ENCODE peak calls at places on chromosomes 5 and 9, in six cellular contexts. One of them, this sample, is unnamed.

GRCh38 chr5:95773325-95774059 is 42.4 kb downstream of the RHOBTB3 start:
- DNase-seq in gastrocnemius medialis: no peak
- DNase-seq in kidney: no peak
- DNase-seq in MCF 10A: peak; percentile 83
- DNase-seq in fibroblast of the aortic adventitia: peak; percentile 60
- DNase-seq in mesothelial cell of epicardium: no peak
- DNase-seq in this sample: no peak

GRCh38 chr9:6909186-6909585 is 151.4 kb downstream of the KDM4C start:
- DNase-seq in gastrocnemius medialis: no peak
- DNase-seq in kidney: no peak
- DNase-seq in MCF 10A: no peak
- DNase-seq in fibroblast of the aortic adventitia: no peak
- DNase-seq in mesothelial cell of epicardium: no peak
- DNase-seq in this sample: no peak

GRCh38 chr9:134477342-134477925 is 151.2 kb downstream of the RXRA start:
- DNase-seq in gastrocnemius medialis: no peak
- DNase-seq in kidney: no peak
- DNase-seq in MCF 10A: no peak
- DNase-seq in fibroblast of the aortic adventitia: no peak
- DNase-seq in mesothelial cell of epicardium: no peak
- DNase-seq in this sample: no peak

GRCh38 chr5:57684299-57684702 is 201.7 kb upstream of the ACTBL2 start:
- DNase-seq in gastrocnemius medialis: no peak
- DNase-seq in kidney: no peak
- DNase-seq in MCF 10A: peak; percentile 69
- DNase-seq in fibroblast of the aortic adventitia: no peak
- DNase-seq in mesothelial cell of epicardium: no peak
- DNase-seq in this sample: no peak

GRCh38 chr5:33317271-33317670 is 123.5 kb upstream of the TARS1 start:
- DNase-seq in gastrocnemius medialis: no peak
- DNase-seq in kidney: no peak
- DNase-seq in MCF 10A: no peak
- DNase-seq in fibroblast of the aortic adventitia: peak; percentile 59
- DNase-seq in mesothelial cell of epicardium: no peak
- DNase-seq in this sample: no peak

GRCh38 chr9:101418518-101419111 is 17.0 kb downstream of the ALDOB start:
- DNase-seq in gastrocnemius medialis: no peak
- DNase-seq in kidney: no peak
- DNase-seq in MCF 10A: no peak
- DNase-seq in fibroblast of the aortic adventitia: peak; percentile 25
- DNase-seq in mesothelial cell of epicardium: no peak
- DNase-seq in this sample: no peak

GRCh38 chr5:123610665-123611406 is 98.9 kb downstream of the CSNK1G3 start:
- DNase-seq in gastrocnemius medialis: no peak
- DNase-seq in kidney: no peak
- DNase-seq in MCF 10A: peak; percentile 76
- DNase-seq in fibroblast of the aortic adventitia: peak; percentile 87
- DNase-seq in mesothelial cell of epicardium: no peak
- DNase-seq in this sample: no peak

GRCh38 chr5:56527174-56527573 is 288.2 kb upstream of the MAP3K1 start:
- DNase-seq in gastrocnemius medialis: no peak
- DNase-seq in kidney: peak; percentile 78
- DNase-seq in MCF 10A: peak; percentile 45
- DNase-seq in fibroblast of the aortic adventitia: no peak
- DNase-seq in mesothelial cell of epicardium: no peak
- DNase-seq in this sample: no peak

GRCh38 chr9:100309992-100310391 is 42.8 kb downstream of the TEX10 start:
- DNase-seq in gastrocnemius medialis: no peak
- DNase-seq in kidney: no peak
- DNase-seq in MCF 10A: no peak
- DNase-seq in fibroblast of the aortic adventitia: peak; percentile 65
- DNase-seq in mesothelial cell of epicardium: no peak
- DNase-seq in this sample: no peak

GRCh38 chr9:503881-504852 is 289.5 kb downstream of the DOCK8 start:
- DNase-seq in gastrocnemius medialis: peak; percentile 64
- DNase-seq in kidney: peak; percentile 90
- DNase-seq in MCF 10A: peak; percentile 82
- DNase-seq in fibroblast of the aortic adventitia: peak; percentile 30
- DNase-seq in mesothelial cell of epicardium: peak; percentile 64
- DNase-seq in this sample: peak; percentile 83

GRCh38 chr9:128120061-128120740 is 7.3 kb downstream of the PTGES2 start:
- DNase-seq in gastrocnemius medialis: peak; percentile 23
- DNase-seq in kidney: peak; percentile 71
- DNase-seq in MCF 10A: no peak
- DNase-seq in fibroblast of the aortic adventitia: no peak
- DNase-seq in mesothelial cell of epicardium: no peak
- DNase-seq in this sample: no peak

GRCh38 chr9:83027153-83027867 is 35.6 kb downstream of the RASEF start:
- DNase-seq in gastrocnemius medialis: no peak
- DNase-seq in kidney: no peak
- DNase-seq in MCF 10A: peak; percentile 84
- DNase-seq in fibroblast of the aortic adventitia: peak; percentile 58
- DNase-seq in mesothelial cell of epicardium: no peak
- DNase-seq in this sample: no peak

GRCh38 chr9:87479801-87480201 is 17.9 kb upstream of the DAPK1 start:
- DNase-seq in gastrocnemius medialis: no peak
- DNase-seq in kidney: no peak
- DNase-seq in MCF 10A: no peak
- DNase-seq in fibroblast of the aortic adventitia: no peak
- DNase-seq in mesothelial cell of epicardium: no peak
- DNase-seq in this sample: no peak

GRCh38 chr9:95511232-95511951 is 5.4 kb downstream of the PTCH1 start:
- DNase-seq in gastrocnemius medialis: peak; percentile 40
- DNase-seq in kidney: peak; percentile 94
- DNase-seq in MCF 10A: peak; percentile 67
- DNase-seq in fibroblast of the aortic adventitia: peak; percentile 70
- DNase-seq in mesothelial cell of epicardium: peak; percentile 64
- DNase-seq in this sample: no peak

GRCh38 chr9:112224401-112225289 is 49.5 kb upstream of the SUSD1 start:
- DNase-seq in gastrocnemius medialis: no peak
- DNase-seq in kidney: no peak
- DNase-seq in MCF 10A: peak; percentile 3
- DNase-seq in fibroblast of the aortic adventitia: peak; percentile 55
- DNase-seq in mesothelial cell of epicardium: no peak
- DNase-seq in this sample: no peak

GRCh38 chr9:97419315-97419867 is 7.5 kb downstream of the TDRD7 start:
- DNase-seq in gastrocnemius medialis: no peak
- DNase-seq in kidney: no peak
- DNase-seq in MCF 10A: peak; percentile 29
- DNase-seq in fibroblast of the aortic adventitia: peak; percentile 70
- DNase-seq in mesothelial cell of epicardium: no peak
- DNase-seq in this sample: no peak

GRCh38 chr5:55920784-55921183 is 69.6 kb downstream of the IL31RA start:
- DNase-seq in gastrocnemius medialis: no peak
- DNase-seq in kidney: no peak
- DNase-seq in MCF 10A: peak; percentile 35
- DNase-seq in fibroblast of the aortic adventitia: peak; percentile 44
- DNase-seq in mesothelial cell of epicardium: no peak
- DNase-seq in this sample: no peak

GRCh38 chr5:88826959-88827585 is 55.9 kb downstream of the MEF2C start:
- DNase-seq in gastrocnemius medialis: peak; percentile 46
- DNase-seq in kidney: no peak
- DNase-seq in MCF 10A: no peak
- DNase-seq in fibroblast of the aortic adventitia: peak; percentile 83
- DNase-seq in mesothelial cell of epicardium: no peak
- DNase-seq in this sample: no peak

GRCh38 chr9:6757988-6758417 is 230 bp downstream of the KDM4C start:
- DNase-seq in gastrocnemius medialis: no peak
- DNase-seq in kidney: no peak
- DNase-seq in MCF 10A: no peak
- DNase-seq in fibroblast of the aortic adventitia: no peak
- DNase-seq in mesothelial cell of epicardium: no peak
- DNase-seq in this sample: peak; percentile 70

GRCh38 chr9:81389569-81389993 is 299.8 kb downstream of the TLE1 start:
- DNase-seq in gastrocnemius medialis: peak; percentile 21
- DNase-seq in kidney: no peak
- DNase-seq in MCF 10A: peak; percentile 95
- DNase-seq in fibroblast of the aortic adventitia: peak; percentile 99
- DNase-seq in mesothelial cell of epicardium: no peak
- DNase-seq in this sample: no peak

GRCh38 chr9:928363-929042 is 48.0 kb upstream of the DMRT3 start:
- DNase-seq in gastrocnemius medialis: no peak
- DNase-seq in kidney: no peak
- DNase-seq in MCF 10A: peak; percentile 39
- DNase-seq in fibroblast of the aortic adventitia: no peak
- DNase-seq in mesothelial cell of epicardium: no peak
- DNase-seq in this sample: no peak

GRCh38 chr5:142982821-142983200 is 212.6 kb downstream of the ARHGAP26 start:
- DNase-seq in gastrocnemius medialis: no peak
- DNase-seq in kidney: no peak
- DNase-seq in MCF 10A: no peak
- DNase-seq in fibroblast of the aortic adventitia: no peak
- DNase-seq in mesothelial cell of epicardium: no peak
- DNase-seq in this sample: no peak

GRCh38 chr5:63053019-63053638 is 474.5 kb downstream of the LRRC70 start:
- DNase-seq in gastrocnemius medialis: peak; percentile 44
- DNase-seq in kidney: no peak
- DNase-seq in MCF 10A: no peak
- DNase-seq in fibroblast of the aortic adventitia: peak; percentile 2
- DNase-seq in mesothelial cell of epicardium: no peak
- DNase-seq in this sample: no peak

GRCh38 chr5:99775189-99775588 is 760.0 kb upstream of the FAM174A start:
- DNase-seq in gastrocnemius medialis: no peak
- DNase-seq in kidney: no peak
- DNase-seq in MCF 10A: no peak
- DNase-seq in fibroblast of the aortic adventitia: no peak
- DNase-seq in mesothelial cell of epicardium: no peak
- DNase-seq in this sample: no peak

GRCh38 chr9:136614967-136615623 is 47.6 kb upstream of the EGFL7 start:
- DNase-seq in gastrocnemius medialis: no peak
- DNase-seq in kidney: peak; percentile 70
- DNase-seq in MCF 10A: peak; percentile 34
- DNase-seq in fibroblast of the aortic adventitia: no peak
- DNase-seq in mesothelial cell of epicardium: no peak
- DNase-seq in this sample: no peak

GRCh38 chr9:114034663-114035062 is 43.4 kb downstream of the AMBP start:
- DNase-seq in gastrocnemius medialis: no peak
- DNase-seq in kidney: no peak
- DNase-seq in MCF 10A: no peak
- DNase-seq in fibroblast of the aortic adventitia: no peak
- DNase-seq in mesothelial cell of epicardium: no peak
- DNase-seq in this sample: peak; percentile 40

GRCh38 chr9:70395652-70396051 is 18.8 kb downstream of the KLF9 start:
- DNase-seq in gastrocnemius medialis: no peak
- DNase-seq in kidney: no peak
- DNase-seq in MCF 10A: no peak
- DNase-seq in fibroblast of the aortic adventitia: no peak
- DNase-seq in mesothelial cell of epicardium: no peak
- DNase-seq in this sample: no peak

GRCh38 chr5:102498271-102499034 is at the start of gene SLCO6A1:
- DNase-seq in gastrocnemius medialis: no peak
- DNase-seq in kidney: no peak
- DNase-seq in MCF 10A: no peak
- DNase-seq in fibroblast of the aortic adventitia: no peak
- DNase-seq in mesothelial cell of epicardium: no peak
- DNase-seq in this sample: no peak
- TF ChIP-seq CTCF in gastrocnemius medialis: no peak
- TF ChIP-seq CTCF in kidney: no peak
- TF ChIP-seq CTCF in MCF 10A: no peak
- TF ChIP-seq CTCF in fibroblast of the aortic adventitia: no peak
- TF ChIP-seq CTCF in mesothelial cell of epicardium: no peak
- TF ChIP-seq CTCF in this sample: no peak

GRCh38 chr9:99192786-99193465 is 28.8 kb downstream of the ALG2 start:
- DNase-seq in gastrocnemius medialis: no peak
- DNase-seq in kidney: no peak
- DNase-seq in MCF 10A: peak; percentile 6
- DNase-seq in fibroblast of the aortic adventitia: peak; percentile 25
- DNase-seq in mesothelial cell of epicardium: no peak
- DNase-seq in this sample: no peak

GRCh38 chr9:99193466-99193821 is 28.3 kb downstream of the ALG2 start:
- DNase-seq in gastrocnemius medialis: no peak
- DNase-seq in kidney: no peak
- DNase-seq in MCF 10A: no peak
- DNase-seq in fibroblast of the aortic adventitia: no peak
- DNase-seq in mesothelial cell of epicardium: no peak
- DNase-seq in this sample: no peak

GRCh38 chr9:99199938-99200539 is 21.7 kb downstream of the ALG2 start:
- DNase-seq in gastrocnemius medialis: no peak
- DNase-seq in kidney: no peak
- DNase-seq in MCF 10A: no peak
- DNase-seq in fibroblast of the aortic adventitia: no peak
- DNase-seq in mesothelial cell of epicardium: no peak
- DNase-seq in this sample: no peak

GRCh38 chr9:99197987-99198386 is 23.8 kb downstream of the ALG2 start:
- DNase-seq in gastrocnemius medialis: no peak
- DNase-seq in kidney: no peak
- DNase-seq in MCF 10A: no peak
- DNase-seq in fibroblast of the aortic adventitia: no peak
- DNase-seq in mesothelial cell of epicardium: no peak
- DNase-seq in this sample: no peak

DNA sequence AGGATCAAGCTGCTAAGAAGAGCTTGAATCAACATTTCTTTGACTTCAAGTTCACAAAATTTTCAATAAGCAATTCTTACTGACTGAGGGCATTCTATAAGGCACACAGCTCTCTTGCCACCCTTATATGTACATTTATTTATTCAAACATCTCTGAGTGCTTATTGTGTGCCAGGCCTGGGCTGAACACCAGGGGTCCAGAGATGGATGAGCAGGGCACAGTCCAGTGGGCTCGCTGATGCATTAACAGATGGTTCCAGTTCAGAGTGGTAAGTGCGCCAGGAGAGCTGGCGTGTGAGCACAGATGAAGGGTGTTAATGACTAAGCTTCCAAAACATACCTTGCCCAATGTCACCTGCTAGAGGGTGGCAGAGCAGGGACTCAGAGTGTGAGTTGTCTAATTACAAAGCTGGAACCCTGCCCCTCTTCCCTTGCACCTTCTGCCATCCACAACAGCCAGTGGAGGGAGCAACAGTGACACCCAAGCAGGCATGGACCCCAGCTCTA is 24.6 kb downstream of the ALG2 start:
- DNase-seq in gastrocnemius medialis: no peak
- DNase-seq in kidney: no peak
- DNase-seq in MCF 10A: no peak
- DNase-seq in fibroblast of the aortic adventitia: no peak
- DNase-seq in mesothelial cell of epicardium: no peak
- DNase-seq in this sample: no peak
- TF ChIP-seq CTCF in gastrocnemius medialis: no peak
- TF ChIP-seq CTCF in kidney: no peak
- TF ChIP-seq CTCF in MCF 10A: no peak
- TF ChIP-seq CTCF in fibroblast of the aortic adventitia: no peak
- TF ChIP-seq CTCF in mesothelial cell of epicardium: peak; percentile 13
- TF ChIP-seq CTCF in this sample: no peak

DNA sequence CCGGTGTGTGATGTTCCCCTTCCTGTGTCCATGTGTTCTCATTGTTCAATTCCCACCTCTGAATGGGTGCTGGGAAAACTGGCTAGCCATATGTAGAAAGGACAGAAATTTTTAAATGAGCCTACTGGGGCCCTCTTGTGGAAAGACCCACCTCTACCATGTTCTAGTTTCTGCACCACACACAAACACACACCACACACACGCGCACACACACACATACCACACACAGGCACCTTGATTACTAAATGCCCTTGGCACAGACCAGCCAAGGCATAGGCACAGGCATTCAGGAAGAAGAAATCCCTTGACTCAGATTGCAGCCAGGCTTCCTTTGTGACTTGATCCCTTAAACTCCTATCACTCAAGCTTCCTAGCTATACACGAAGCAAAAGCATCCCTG is 60.5 kb downstream of the SIL1 start:
- DNase-seq in gastrocnemius medialis: peak; percentile 68
- DNase-seq in kidney: no peak
- DNase-seq in MCF 10A: peak; percentile 68
- DNase-seq in fibroblast of the aortic adventitia: peak; percentile 38
- DNase-seq in mesothelial cell of epicardium: no peak
- DNase-seq in this sample: no peak
- TF ChIP-seq CTCF in gastrocnemius medialis: no peak
- TF ChIP-seq CTCF in kidney: peak; percentile 23
- TF ChIP-seq CTCF in MCF 10A: no peak
- TF ChIP-seq CTCF in fibroblast of the aortic adventitia: peak; percentile 14
- TF ChIP-seq CTCF in mesothelial cell of epicardium: no peak
- TF ChIP-seq CTCF in this sample: peak; percentile 58

GRCh38 chr9:131747352-131747751 is 7.5 kb upstream of the RAPGEF1 start:
- DNase-seq in gastrocnemius medialis: peak; percentile 49
- DNase-seq in kidney: no peak
- DNase-seq in MCF 10A: peak; percentile 58
- DNase-seq in fibroblast of the aortic adventitia: peak; percentile 75
- DNase-seq in mesothelial cell of epicardium: no peak
- DNase-seq in this sample: no peak
- TF ChIP-seq CTCF in gastrocnemius medialis: peak; percentile 61
- TF ChIP-seq CTCF in kidney: peak; percentile 60
- TF ChIP-seq CTCF in MCF 10A: peak; percentile 65
- TF ChIP-seq CTCF in fibroblast of the aortic adventitia: peak; percentile 62
- TF ChIP-seq CTCF in mesothelial cell of epicardium: no peak
- TF ChIP-seq CTCF in this sample: peak; percentile 73